ENCODE peak calls at places on chromosomes 6 and 20, in six cellular contexts. R is adrenal gland, K is sigmoid colon, M is breast epithelium, D is IMR-90, H is keratinocyte. P is an unnamed sample.

GRCh38 chr6:37637562-37638413 is 59.9 kb downstream of the MDGA1 start:
- DNase-seq in R (no peak), D (no peak), M (no peak), H (no peak), K (no peak), P (no peak)

GRCh38 chr20:45892049-45892816 is 1.1 kb downstream of the CTSA start:
- DNase-seq in D (peak; percentile 41), M (no peak), K (peak; percentile 59), R (peak; percentile 70), H (no peak), P (no peak)

GRCh38 chr6:135195522-135195921 is 14.4 kb downstream of the MYB start:
- DNase-seq in R (no peak), M (no peak), K (no peak), H (no peak), D (no peak), P (no peak)

GRCh38 chr20:41213150-41213820 is 75.9 kb downstream of the PLCG1 start:
- DNase-seq in H (no peak), R (no peak), M (no peak), D (peak; percentile 48), K (no peak), P (no peak)

GRCh38 chr6:42140756-42141602 is 1.4 kb downstream of the C6orf132 start:
- DNase-seq in M (no peak), R (peak; percentile 83), K (no peak), H (no peak), D (no peak), P (no peak)

GRCh38 chr6:36345681-36346417 is 9.2 kb upstream of the BNIP5 start:
- DNase-seq in M (no peak), K (no peak), R (no peak), H (no peak), D (no peak), P (no peak)

GRCh38 chr6:132252113-132252512 is 149.2 kb downstream of the MOXD1 start:
- DNase-seq in H (peak; percentile 84), M (no peak), K (no peak), R (no peak), D (no peak), P (no peak)

GRCh38 chr6:48150701-48151100 is 39.7 kb upstream of the PTCHD4 start:
- DNase-seq in R (no peak), M (no peak), K (no peak), H (no peak), D (no peak), P (no peak)

GRCh38 chr6:139430897-139431601 is 56.6 kb upstream of the CITED2 start:
- DNase-seq in K (peak; percentile 70), R (no peak), H (no peak), D (no peak), M (no peak), P (no peak)

GRCh38 chr6:128327890-128328289 is 192.5 kb downstream of the PTPRK start:
- DNase-seq in R (no peak), M (no peak), K (no peak), H (no peak), D (peak; percentile 16), P (peak; percentile 5)

GRCh38 chr20:37846573-37846972 is 56.4 kb upstream of the VSTM2L start:
- DNase-seq in R (no peak), M (no peak), H (no peak), D (no peak), K (no peak), P (no peak)

GRCh38 chr20:46720776-46721425 is 11.5 kb downstream of the SLC2A10 start:
- DNase-seq in D (peak; percentile 41), K (no peak), M (no peak), H (no peak), R (no peak), P (no peak)

GRCh38 chr6:113050010-113050893 is 703.1 kb downstream of the RFPL4B start:
- DNase-seq in K (no peak), D (peak; percentile 44), M (no peak), R (no peak), H (no peak), P (no peak)

GRCh38 chr6:29651413-29652197 is 5.3 kb upstream of the MOG start:
- DNase-seq in D (peak; percentile 37), H (no peak), R (no peak), M (no peak), K (no peak), P (no peak)

GRCh38 chr6:55617272-55617671 is 38.3 kb upstream of the HMGCLL1 start:
- DNase-seq in M (no peak), D (peak; percentile 56), R (no peak), K (no peak), H (no peak), P (no peak)

GRCh38 chr20:36384022-36384619 is 78.0 kb downstream of the DLGAP4 start:
- DNase-seq in K (no peak), D (peak; percentile 24), R (no peak), M (no peak), H (peak; percentile 13), P (no peak)

GRCh38 chr6:56868687-56869086 is 86.2 kb upstream of the BEND6 start:
- DNase-seq in R (no peak), K (no peak), D (peak; percentile 89), M (no peak), H (no peak), P (no peak)

GRCh38 chr6:124487778-124488431 is 474.3 kb upstream of the RNF217 start:
- DNase-seq in R (no peak), D (peak; percentile 6), M (no peak), K (no peak), H (no peak), P (no peak)

GRCh38 chr20:12914804-12915203 is 94.0 kb upstream of the SPTLC3 start:
- DNase-seq in D (no peak), K (no peak), H (no peak), R (no peak), M (no peak), P (no peak)

GRCh38 chr6:89817481-89817880 is 2.1 kb downstream of the MDN1 start:
- DNase-seq in M (no peak), H (no peak), R (no peak), D (no peak), K (no peak), P (no peak)

GRCh38 chr20:63166423-63167020 is 49.4 kb downstream of the YTHDF1 start:
- DNase-seq in K (no peak), M (no peak), R (no peak), D (no peak), H (no peak), P (no peak)

GRCh38 chr20:35004749-35005462 is 49.2 kb downstream of the MYH7B start:
- DNase-seq in R (peak; percentile 10), M (peak; percentile 17), D (no peak), K (peak; percentile 21), H (no peak), P (no peak)

GRCh38 chr6:137297887-137298286 is 78.7 kb upstream of the IFNGR1 start:
- DNase-seq in H (no peak), R (peak; percentile 32), M (no peak), K (no peak), D (peak; percentile 80), P (no peak)

GRCh38 chr6:5518936-5519491 is 257.7 kb downstream of the FARS2 start:
- DNase-seq in R (no peak), M (no peak), K (no peak), H (no peak), D (no peak), P (no peak)

GRCh38 chr6:20826378-20826777 is 292.1 kb downstream of the CDKAL1 start:
- DNase-seq in H (no peak), R (peak; percentile 17), K (no peak), D (peak; percentile 78), M (no peak), P (no peak)

GRCh38 chr6:84002226-84002625 is 31.3 kb upstream of the MRAP2 start:
- DNase-seq in H (no peak), M (no peak), K (no peak), R (no peak), D (no peak), P (no peak)

GRCh38 chr6:13535306-13535705 is 39.1 kb upstream of the SIRT5 start:
- DNase-seq in M (no peak), R (no peak), K (no peak), H (no peak), D (no peak), P (no peak)

GRCh38 chr6:115932481-115932880 is 128.2 kb downstream of the FRK start:
- DNase-seq in K (no peak), H (no peak), D (no peak), M (no peak), R (no peak), P (no peak)

GRCh38 chr6:147099974-147100373 is 104.2 kb upstream of the STXBP5 start:
- DNase-seq in R (no peak), M (no peak), K (no peak), D (peak; percentile 93), H (no peak), P (no peak)

GRCh38 chr20:16556299-16556698 is 16.9 kb downstream of the KIF16B start:
- DNase-seq in H (no peak), M (no peak), K (no peak), D (peak; percentile 75), R (no peak), P (no peak)

GRCh38 chr6:45003400-45003799 is 324.7 kb upstream of the RUNX2 start:
- DNase-seq in H (no peak), K (no peak), M (no peak), R (no peak), D (no peak), P (no peak)

GRCh38 chr20:12262747-12263146 is 345.1 kb downstream of the BTBD3 start:
- DNase-seq in R (peak; percentile 63), D (no peak), K (no peak), M (no peak), H (no peak), P (no peak)

GRCh38 chr20:23230766-23231385 is 119.7 kb upstream of the NXT1 start:
- DNase-seq in R (no peak), M (no peak), K (no peak), H (no peak), D (no peak), P (no peak)
- H3K27ac ChIP-seq in R (no peak overlapping the region), M (no peak overlapping the region), K (no peak overlapping the region), H (no peak overlapping the region), D (no peak overlapping the region), P (no peak overlapping the region)

GRCh38 chr6:109793015-109793414 is 101.9 kb downstream of the FIG4 start:
- DNase-seq in D (no peak), R (no peak), K (no peak), H (no peak), M (no peak), P (no peak)
- H3K27ac ChIP-seq in D (no peak overlapping the region), R (no peak overlapping the region), K (peak overlapping the region; percentile 41), H (peak overlapping the region; percentile 97), M (peak overlapping the region; percentile 77), P (no peak overlapping the region)

DNA sequence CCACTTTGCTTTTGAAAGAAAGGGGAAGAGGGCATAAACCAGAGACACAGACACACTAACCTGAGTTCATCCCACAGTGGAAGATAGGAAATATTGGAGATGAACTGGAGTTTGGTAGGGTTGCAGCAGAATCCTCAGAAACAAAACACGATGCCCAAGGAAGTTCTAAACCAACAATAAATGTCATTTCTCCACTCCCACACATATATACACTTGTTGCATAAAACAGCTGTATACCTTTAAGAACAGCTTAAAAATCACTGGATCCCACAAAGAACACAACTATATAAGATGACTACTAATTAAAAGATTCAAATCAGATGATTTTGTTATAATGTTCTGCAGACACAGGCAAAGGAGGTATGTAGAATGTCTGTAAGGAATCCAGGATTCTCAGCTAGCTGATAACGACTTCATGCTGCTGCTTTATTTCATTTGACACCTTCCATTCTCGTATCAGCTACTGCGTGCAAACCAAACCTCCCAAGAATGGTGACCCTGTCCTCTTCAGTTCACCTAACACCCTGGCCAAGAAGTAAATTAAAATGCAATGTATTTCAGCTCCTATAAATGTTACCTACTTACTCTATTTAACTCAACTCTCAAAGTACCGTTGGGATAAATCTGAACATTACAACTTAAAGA is 14.3 kb downstream of the KIF13A start:
- DNase-seq in K (no peak), R (no peak), H (no peak), M (no peak), D (no peak), P (no peak)
- H3K27ac ChIP-seq in K (peak overlapping the region; percentile 56), R (no peak overlapping the region), H (peak overlapping the region; percentile 77), M (peak overlapping the region; percentile 35), D (no peak overlapping the region), P (no peak overlapping the region)

GRCh38 chr6:11233936-11234573 is 1.6 kb upstream of the NEDD9 start:
- DNase-seq in R (no peak), H (no peak), M (no peak), D (no peak), K (no peak), P (no peak)
- H3K27ac ChIP-seq in R (no peak overlapping the region), H (peak overlapping the region; percentile 97), M (peak overlapping the region; percentile 93), D (no peak overlapping the region), K (no peak overlapping the region), P (peak overlapping the region; percentile 79)

P was measured in effector memory CD4-positive, alpha-beta T cell.